ENCODE peak calls at places on chromosomes 5 and 9, in seven cellular contexts. One of them, this sample, is unnamed.
A peak's percentile ranks its signal among the peaks of the same experiment; 100 is the strongest.

GRCh38 chr5:180642181-180643140 is 6.9 kb downstream of the FLT4 start:
- DNase-seq in T-helper 1 cell: no peak
- DNase-seq in mucosa of gallbladder: no peak
- DNase-seq in ACHN: no peak
- DNase-seq in posterior cingulate gyrus: peak; percentile 67
- DNase-seq in left ventricle myocardium superior: peak; percentile 12
- DNase-seq in foreskin fibroblast: no peak
- DNase-seq in this sample: no peak

GRCh38 chr9:108933231-108933630 is 693 bp downstream of the ELP1 start:
- DNase-seq in T-helper 1 cell: no peak
- DNase-seq in mucosa of gallbladder: no peak
- DNase-seq in ACHN: peak; percentile 25
- DNase-seq in posterior cingulate gyrus: no peak
- DNase-seq in left ventricle myocardium superior: no peak
- DNase-seq in foreskin fibroblast: peak; percentile 56
- DNase-seq in this sample: no peak

GRCh38 chr5:15821506-15821905 is 321.5 kb downstream of the FBXL7 start:
- DNase-seq in T-helper 1 cell: no peak
- DNase-seq in mucosa of gallbladder: no peak
- DNase-seq in ACHN: no peak
- DNase-seq in posterior cingulate gyrus: no peak
- DNase-seq in left ventricle myocardium superior: no peak
- DNase-seq in foreskin fibroblast: peak; percentile 72
- DNase-seq in this sample: no peak

GRCh38 chr9:113913426-113914195 is 37.5 kb downstream of the ZNF618 start:
- DNase-seq in T-helper 1 cell: no peak
- DNase-seq in mucosa of gallbladder: no peak
- DNase-seq in ACHN: no peak
- DNase-seq in posterior cingulate gyrus: no peak
- DNase-seq in left ventricle myocardium superior: no peak
- DNase-seq in foreskin fibroblast: peak; percentile 20
- DNase-seq in this sample: peak; percentile 52

GRCh38 chr9:129253820-129254381 is 75.8 kb upstream of the IER5L start:
- DNase-seq in T-helper 1 cell: no peak
- DNase-seq in mucosa of gallbladder: no peak
- DNase-seq in ACHN: no peak
- DNase-seq in posterior cingulate gyrus: peak; percentile 93
- DNase-seq in left ventricle myocardium superior: peak; percentile 81
- DNase-seq in foreskin fibroblast: no peak
- DNase-seq in this sample: peak; percentile 52

GRCh38 chr5:54975701-54976100 is 9.7 kb downstream of the ESM1 start:
- DNase-seq in T-helper 1 cell: no peak
- DNase-seq in mucosa of gallbladder: no peak
- DNase-seq in ACHN: no peak
- DNase-seq in posterior cingulate gyrus: no peak
- DNase-seq in left ventricle myocardium superior: no peak
- DNase-seq in foreskin fibroblast: no peak
- DNase-seq in this sample: no peak

GRCh38 chr9:3962467-3962866 is 337.4 kb downstream of the GLIS3 start:
- DNase-seq in T-helper 1 cell: no peak
- DNase-seq in mucosa of gallbladder: no peak
- DNase-seq in ACHN: no peak
- DNase-seq in posterior cingulate gyrus: no peak
- DNase-seq in left ventricle myocardium superior: no peak
- DNase-seq in foreskin fibroblast: peak; percentile 49
- DNase-seq in this sample: no peak

GRCh38 chr9:91033802-91034201 is 232.2 kb downstream of the SYK start:
- DNase-seq in T-helper 1 cell: peak; percentile 49
- DNase-seq in mucosa of gallbladder: no peak
- DNase-seq in ACHN: peak; percentile 22
- DNase-seq in posterior cingulate gyrus: no peak
- DNase-seq in left ventricle myocardium superior: peak; percentile 45
- DNase-seq in foreskin fibroblast: no peak
- DNase-seq in this sample: peak; percentile 17

GRCh38 chr9:1978941-1979340 is 36.2 kb upstream of the SMARCA2 start:
- DNase-seq in T-helper 1 cell: no peak
- DNase-seq in mucosa of gallbladder: peak; percentile 18
- DNase-seq in ACHN: no peak
- DNase-seq in posterior cingulate gyrus: no peak
- DNase-seq in left ventricle myocardium superior: peak; percentile 22
- DNase-seq in foreskin fibroblast: peak; percentile 91
- DNase-seq in this sample: peak; percentile 65

GRCh38 chr5:134692722-134693121 is 44.1 kb downstream of the SEC24A start:
- DNase-seq in T-helper 1 cell: no peak
- DNase-seq in mucosa of gallbladder: no peak
- DNase-seq in ACHN: no peak
- DNase-seq in posterior cingulate gyrus: no peak
- DNase-seq in left ventricle myocardium superior: no peak
- DNase-seq in foreskin fibroblast: no peak
- DNase-seq in this sample: no peak

GRCh38 chr5:157357823-157358222 is 91.9 kb downstream of the CYFIP2 start:
- DNase-seq in T-helper 1 cell: no peak
- DNase-seq in mucosa of gallbladder: no peak
- DNase-seq in ACHN: no peak
- DNase-seq in posterior cingulate gyrus: peak; percentile 4
- DNase-seq in left ventricle myocardium superior: no peak
- DNase-seq in foreskin fibroblast: no peak
- DNase-seq in this sample: no peak

GRCh38 chr9:113503613-113504230 is 40.2 kb downstream of the RGS3 start:
- DNase-seq in T-helper 1 cell: no peak
- DNase-seq in mucosa of gallbladder: no peak
- DNase-seq in ACHN: no peak
- DNase-seq in posterior cingulate gyrus: peak; percentile 50
- DNase-seq in left ventricle myocardium superior: no peak
- DNase-seq in foreskin fibroblast: no peak
- DNase-seq in this sample: no peak

GRCh38 chr9:117412841-117413240 is 2.0 kb downstream of the ASTN2 start:
- DNase-seq in T-helper 1 cell: no peak
- DNase-seq in mucosa of gallbladder: no peak
- DNase-seq in ACHN: no peak
- DNase-seq in posterior cingulate gyrus: peak; percentile 83
- DNase-seq in left ventricle myocardium superior: no peak
- DNase-seq in foreskin fibroblast: no peak
- DNase-seq in this sample: no peak

GRCh38 chr5:43711496-43711895 is 108.5 kb downstream of the NNT start:
- DNase-seq in T-helper 1 cell: no peak
- DNase-seq in mucosa of gallbladder: no peak
- DNase-seq in ACHN: peak; percentile 60
- DNase-seq in posterior cingulate gyrus: no peak
- DNase-seq in left ventricle myocardium superior: no peak
- DNase-seq in foreskin fibroblast: no peak
- DNase-seq in this sample: no peak

GRCh38 chr5:118857700-118858099 is 130.6 kb downstream of the DTWD2 start:
- DNase-seq in T-helper 1 cell: no peak
- DNase-seq in mucosa of gallbladder: no peak
- DNase-seq in ACHN: no peak
- DNase-seq in posterior cingulate gyrus: no peak
- DNase-seq in left ventricle myocardium superior: no peak
- DNase-seq in foreskin fibroblast: peak; percentile 10
- DNase-seq in this sample: peak; percentile 16

GRCh38 chr9:128142061-128142460 is 7.2 kb upstream of the LCN2 start:
- DNase-seq in T-helper 1 cell: no peak
- DNase-seq in mucosa of gallbladder: no peak
- DNase-seq in ACHN: no peak
- DNase-seq in posterior cingulate gyrus: no peak
- DNase-seq in left ventricle myocardium superior: no peak
- DNase-seq in foreskin fibroblast: no peak
- DNase-seq in this sample: no peak

GRCh38 chr5:148855249-148856008 is 29.0 kb downstream of the ADRB2 start:
- DNase-seq in T-helper 1 cell: no peak
- DNase-seq in mucosa of gallbladder: no peak
- DNase-seq in ACHN: no peak
- DNase-seq in posterior cingulate gyrus: no peak
- DNase-seq in left ventricle myocardium superior: no peak
- DNase-seq in foreskin fibroblast: peak; percentile 46
- DNase-seq in this sample: no peak

GRCh38 chr5:51829226-51829625 is 446.0 kb downstream of the ISL1 start:
- DNase-seq in T-helper 1 cell: no peak
- DNase-seq in mucosa of gallbladder: no peak
- DNase-seq in ACHN: peak; percentile 65
- DNase-seq in posterior cingulate gyrus: no peak
- DNase-seq in left ventricle myocardium superior: no peak
- DNase-seq in foreskin fibroblast: peak; percentile 12
- DNase-seq in this sample: no peak